ENCODE peak calls at places on chromosomes 11 and 22, in nine cellular contexts. T is body of pancreas; P is lower lobe of right lung; W is naive thymus-derived CD4-positive, alpha-beta T cell; O is GM23338; E is sigmoid colon; G is esophagus squamous epithelium; L is right cardiac atrium; X is GM12878. F is an unnamed sample.

GRCh38 chr22:48864748-48865147 is 962.9 kb downstream of the BRD1 start:
- DNase-seq in T (no peak), E (peak), P (peak), G (no peak), O (no peak), X (no peak), W (no peak), L (no peak), F (no peak)

GRCh38 chr11:73072935-73073481 is 69.1 kb downstream of the FCHSD2 start:
- DNase-seq in W (peak), E (no peak), T (no peak), X (peak), P (no peak), G (no peak), L (no peak), O (no peak), F (peak)

GRCh38 chr11:11239959-11240358 is 113.1 kb downstream of the CSNK2A3 start:
- DNase-seq in E (no peak), L (no peak), W (no peak), T (no peak), P (no peak), O (no peak), G (no peak), X (no peak), F (no peak)

GRCh38 chr11:58058276-58059010 is 27.7 kb downstream of the OR6Q1 start:
- DNase-seq in W (no peak), L (peak), G (no peak), X (no peak), E (no peak), O (no peak), T (peak), P (peak), F (peak)

GRCh38 chr22:44758354-44758969 is 6.1 kb downstream of the ARHGAP8 start:
- DNase-seq in W (no peak), O (no peak), G (no peak), X (no peak), T (no peak), L (no peak), E (no peak), P (no peak), F (peak)

GRCh38 chr11:45204761-45205160 is 58.3 kb downstream of the PRDM11 start:
- DNase-seq in O (peak), E (no peak), P (no peak), W (no peak), G (no peak), X (no peak), T (no peak), L (no peak), F (no peak)

GRCh38 chr11:107844041-107844440 is 14.5 kb downstream of the SLC35F2 start:
- DNase-seq in T (no peak), L (no peak), G (no peak), P (no peak), E (no peak), W (no peak), X (no peak), O (no peak), F (peak)

GRCh38 chr11:17528181-17528691 is 16.0 kb downstream of the USH1C start:
- DNase-seq in O (peak), P (no peak), T (peak), L (peak), E (no peak), W (peak), G (no peak), X (no peak), F (peak)

GRCh38 chr11:96152623-96153022 is 190.4 kb downstream of the MAML2 start:
- DNase-seq in E (no peak), O (no peak), T (no peak), G (no peak), W (no peak), L (no peak), P (no peak), X (no peak), F (no peak)

GRCh38 chr22:49967333-49968241 is 7.0 kb downstream of the PIM3 start:
- DNase-seq in O (no peak), X (no peak), L (peak), W (no peak), E (peak), T (peak), G (no peak), P (peak), F (no peak)

GRCh38 chr11:2742611-2743426 is 43.0 kb upstream of the KCNQ1OT1 start:
- DNase-seq in O (no peak), L (peak), T (no peak), X (no peak), W (no peak), P (peak), E (peak), G (no peak), F (no peak)

GRCh38 chr22:20463324-20464095 is 25.9 kb upstream of the SCARF2 start:
- DNase-seq in X (no peak), T (no peak), G (no peak), L (no peak), E (no peak), W (peak), P (no peak), O (no peak), F (no peak)

GRCh38 chr11:2899080-2899783 is 13.7 kb upstream of the CDKN1C start:
- DNase-seq in O (no peak), X (no peak), P (peak), L (no peak), T (no peak), E (peak), W (no peak), G (no peak), F (no peak)

GRCh38 chr11:70675697-70676374 is 277.5 kb downstream of the CTTN start:
- DNase-seq in L (no peak), W (no peak), G (no peak), T (no peak), X (no peak), E (no peak), O (no peak), P (no peak), F (peak)

GRCh38 chr11:574632-575323 is 1.5 kb upstream of the PHRF1 start:
- DNase-seq in X (no peak), G (no peak), T (no peak), L (no peak), E (no peak), O (no peak), W (no peak), P (no peak), F (no peak)

GRCh38 chr11:90120191-90120590 is 14.3 kb upstream of the NAALAD2 start:
- DNase-seq in P (no peak), L (no peak), E (no peak), O (no peak), X (no peak), W (no peak), T (no peak), G (no peak), F (no peak)

GRCh38 chr11:17897495-17897894 is 115.4 kb downstream of the SERGEF start:
- DNase-seq in P (no peak), E (no peak), G (no peak), X (no peak), W (no peak), T (no peak), L (no peak), O (no peak), F (no peak)

GRCh38 chr11:109960831-109961230 is 132.4 kb upstream of the ZC3H12C start:
- DNase-seq in L (peak), T (peak), P (no peak), E (no peak), X (no peak), G (no peak), W (no peak), O (peak), F (no peak)

GRCh38 chr11:61800331-61801281 is 7.9 kb downstream of the FEN1 start:
- DNase-seq in P (no peak), G (no peak), T (no peak), W (no peak), E (no peak), O (no peak), L (no peak), X (no peak), F (peak)

DNA sequence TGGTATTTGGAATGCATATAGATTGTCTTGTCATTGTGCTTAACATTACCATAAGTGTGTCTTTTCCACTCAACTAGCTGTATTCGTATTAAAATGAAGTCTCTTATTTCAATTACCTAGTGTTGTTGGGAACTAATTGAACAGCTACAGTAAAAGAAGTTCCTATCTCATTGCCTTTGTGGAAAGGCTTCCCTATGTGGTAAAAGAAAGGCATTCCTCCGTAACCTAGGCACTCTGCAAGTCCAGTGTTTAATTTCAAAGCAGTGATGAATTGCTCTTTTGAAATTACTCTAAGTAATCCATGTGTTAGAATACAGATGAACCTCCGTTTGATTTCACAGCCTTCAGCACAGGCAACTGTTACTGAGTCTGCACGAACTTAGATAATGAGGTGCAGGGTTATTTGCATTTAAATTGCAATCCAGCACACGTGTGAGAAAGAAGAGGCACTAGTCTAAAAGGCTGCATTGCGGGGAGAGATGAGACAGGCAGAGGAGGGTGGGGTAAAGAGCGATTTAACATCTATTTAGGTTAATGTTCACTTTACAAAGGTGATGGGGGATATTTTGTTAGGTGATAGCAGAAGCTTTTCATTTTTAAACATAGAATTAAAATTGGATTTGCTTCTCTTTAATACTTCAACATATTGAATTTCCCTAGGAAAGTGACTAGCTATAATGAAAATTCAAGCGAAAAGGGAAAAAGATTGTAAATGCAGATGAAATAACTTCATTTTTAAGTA is 25.0 kb upstream of the CRTAM start:
- DNase-seq in X (no peak), W (no peak), L (no peak), O (peak), P (no peak), G (no peak), T (no peak), E (no peak), F (no peak)
- H3K27ac ChIP-seq in X (no peak), W (no peak), L (no peak), O (peak), P (no peak), G (no peak), T (no peak), E (no peak), F (no peak)

GRCh38 chr22:37564111-37564711 is 3.9 kb downstream of the CDC42EP1 start:
- DNase-seq in E (no peak), T (no peak), W (no peak), G (no peak), L (no peak), P (no peak), X (no peak), O (no peak), F (no peak)

GRCh38 chr22:37563153-37564081 is 3.1 kb downstream of the CDC42EP1 start:
- DNase-seq in G (no peak), E (peak), T (peak), O (peak), W (no peak), L (peak), X (no peak), P (peak), F (peak)

GRCh38 chr22:37560682-37561208 is 465 bp downstream of the CDC42EP1 start:
- DNase-seq in O (peak), X (no peak), L (peak), W (no peak), G (no peak), P (peak), T (peak), E (peak), F (peak)

GRCh38 chr22:37561209-37562048 is 1.1 kb downstream of the CDC42EP1 start:
- DNase-seq in P (peak), E (peak), G (peak), W (peak), L (peak), X (no peak), O (peak), T (peak), F (peak)

GRCh38 chr22:37562049-37562784 is 1.9 kb downstream of the CDC42EP1 start:
- DNase-seq in X (no peak), T (peak), L (no peak), O (no peak), P (no peak), W (no peak), G (no peak), E (no peak), F (no peak)
- H3K27ac ChIP-seq in X (no peak), T (peak), L (peak), O (no peak), P (peak), W (no peak), G (peak), E (peak), F (peak)

GRCh38 chr22:46723882-46724281 is 14.2 kb downstream of the CERK start:
- DNase-seq in P (no peak), G (no peak), E (no peak), O (no peak), X (no peak), W (no peak), L (no peak), T (no peak), F (no peak)
- H3K27ac ChIP-seq in P (no peak), G (no peak), E (no peak), O (no peak), X (no peak), W (no peak), L (no peak), T (no peak), F (no peak)

GRCh38 chr11:13761712-13762111 is 93.2 kb downstream of the FAR1 start:
- DNase-seq in O (no peak), X (no peak), E (no peak), P (no peak), T (no peak), L (no peak), G (no peak), W (no peak), F (no peak)

GRCh38 chr11:13761250-13761649 is 92.8 kb downstream of the FAR1 start:
- DNase-seq in E (no peak), T (no peak), G (no peak), P (no peak), O (no peak), X (no peak), W (no peak), L (no peak), F (no peak)

GRCh38 chr11:13769188-13769587 is 100.7 kb downstream of the FAR1 start:
- DNase-seq in E (no peak), P (no peak), O (no peak), X (no peak), L (no peak), W (no peak), T (no peak), G (no peak), F (no peak)

GRCh38 chr11:13767461-13767860 is 99.0 kb downstream of the FAR1 start:
- DNase-seq in O (no peak), P (no peak), W (no peak), E (no peak), G (no peak), X (no peak), T (no peak), L (no peak), F (no peak)

GRCh38 chr11:13765886-13766285 is 97.4 kb downstream of the FAR1 start:
- DNase-seq in O (no peak), E (no peak), L (no peak), G (no peak), T (no peak), P (no peak), W (no peak), X (no peak), F (no peak)
- H3K27ac ChIP-seq in O (no peak), E (no peak), L (no peak), G (no peak), T (no peak), P (no peak), W (no peak), X (no peak), F (no peak)

GRCh38 chr22:37967147-37967546 is 13.6 kb downstream of the POLR2F start:
- DNase-seq in O (no peak), W (no peak), E (no peak), L (no peak), X (no peak), P (no peak), T (no peak), G (no peak), F (no peak)

GRCh38 chr22:37967637-37968451 is 14.3 kb downstream of the POLR2F start:
- DNase-seq in X (no peak), L (no peak), O (no peak), T (no peak), E (no peak), P (no peak), W (no peak), G (no peak), F (no peak)

GRCh38 chr22:37970864-37971263 is 13.5 kb downstream of the SOX10 start:
- DNase-seq in G (no peak), L (no peak), O (no peak), P (no peak), E (no peak), W (no peak), T (no peak), X (no peak), F (no peak)

GRCh38 chr22:37965940-37966664 is 12.6 kb downstream of the POLR2F start:
- DNase-seq in E (no peak), X (no peak), G (no peak), P (no peak), W (no peak), T (no peak), O (no peak), L (no peak), F (no peak)

GRCh38 chr22:37968452-37969251 is 15.2 kb downstream of the POLR2F start:
- DNase-seq in W (no peak), X (no peak), P (no peak), L (no peak), G (no peak), E (no peak), O (no peak), T (no peak), F (no peak)
- H3K27ac ChIP-seq in W (no peak), X (no peak), P (no peak), L (no peak), G (no peak), E (peak), O (no peak), T (no peak), F (no peak)

GRCh38 chr11:67308031-67308866 is 4.9 kb downstream of the SSH3 start:
- DNase-seq in P (no peak), T (no peak), X (no peak), G (no peak), E (peak), W (no peak), L (peak), O (no peak), F (no peak)
- H3K27ac ChIP-seq in P (no peak), T (no peak), X (no peak), G (no peak), E (no peak), W (no peak), L (no peak), O (no peak), F (no peak)

GRCh38 chr22:32474635-32475427 is at the start of gene FBXO7:
- DNase-seq in E (peak), G (peak), L (peak), W (peak), P (peak), O (peak), X (peak), T (peak), F (peak)

GRCh38 chr22:32476804-32477203 is 2.2 kb downstream of the FBXO7 start:
- DNase-seq in T (no peak), G (no peak), E (no peak), L (no peak), P (no peak), X (no peak), O (no peak), W (no peak), F (no peak)

GRCh38 chr22:32475428-32476010 is 908 bp downstream of the FBXO7 start:
- DNase-seq in E (peak), P (peak), T (peak), O (peak), X (no peak), W (no peak), L (peak), G (no peak), F (peak)

GRCh38 chr22:32476286-32476685 is 1.7 kb downstream of the FBXO7 start:
- DNase-seq in E (no peak), O (no peak), X (no peak), G (no peak), P (no peak), W (no peak), L (no peak), T (no peak), F (no peak)

GRCh38 chr22:32473388-32473952 is 1.1 kb upstream of the FBXO7 start:
- DNase-seq in G (no peak), O (peak), X (peak), T (no peak), L (peak), P (no peak), E (no peak), W (peak), F (peak)
- H3K27ac ChIP-seq in G (peak), O (no peak), X (no peak), T (no peak), L (peak), P (no peak), E (peak), W (peak), F (no peak)

DNA sequence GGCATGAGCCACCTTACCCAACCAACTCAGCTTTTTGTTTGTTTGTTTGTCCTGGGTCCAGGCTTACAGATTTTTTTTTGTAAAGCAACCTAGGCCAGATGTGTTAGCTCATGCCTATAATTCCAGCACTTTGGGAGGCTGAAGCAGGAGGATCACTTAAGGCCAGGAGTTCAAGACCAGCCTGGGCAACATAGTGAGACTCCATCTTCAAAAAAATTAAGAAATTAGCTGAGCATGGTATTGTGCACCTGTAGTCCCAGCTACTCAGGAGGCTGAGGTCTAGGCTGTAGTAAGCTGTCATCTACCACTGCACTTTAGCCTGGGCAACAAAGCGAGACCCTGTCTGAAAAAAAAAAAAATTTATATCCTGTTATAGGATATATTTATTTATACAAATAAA is 28.7 kb upstream of the GRK2 start:
- DNase-seq in W (no peak), O (no peak), P (no peak), E (no peak), G (no peak), X (no peak), T (no peak), L (no peak), F (no peak)
- H3K27ac ChIP-seq in W (no peak), O (no peak), P (no peak), E (peak), G (no peak), X (no peak), T (no peak), L (no peak), F (no peak)

GRCh38 chr11:100738701-100739100 is 51.6 kb downstream of the ARHGAP42 start:
- DNase-seq in P (no peak), O (no peak), T (no peak), E (no peak), G (no peak), X (no peak), L (no peak), W (no peak), F (no peak)
- H3K27ac ChIP-seq in P (peak), O (no peak), T (no peak), E (no peak), G (no peak), X (no peak), L (no peak), W (no peak), F (no peak)

GRCh38 chr11:106378513-106379179 is 301.2 kb downstream of the AASDHPPT start:
- DNase-seq in T (no peak), X (no peak), O (no peak), P (no peak), W (no peak), E (no peak), G (no peak), L (no peak), F (no peak)
- H3K27ac ChIP-seq in T (no peak), X (no peak), O (peak), P (no peak), W (no peak), E (no peak), G (no peak), L (no peak), F (no peak)